ENCODE peak calls at places on chromosomes 2 and 18, in five cellular contexts. N, X, Q, B and D are unnamed samples.

GRCh38 chr2:30332791-30333453 is 101.6 kb downstream of the LBH start:
- DNase-seq in N (no peak), X (no peak), Q (no peak), B (peak), D (peak)

GRCh38 chr2:160534996-160535395 is 41.4 kb upstream of the RBMS1 start:
- DNase-seq in N (peak), X (no peak), Q (no peak), B (no peak), D (no peak)

GRCh38 chr18:32798209-32798960 is 25.6 kb upstream of the KLHL14 start:
- DNase-seq in N (no peak), X (no peak), Q (no peak), B (no peak), D (no peak)

GRCh38 chr2:85623991-85624390 is 8.0 kb downstream of the USP39 start:
- DNase-seq in N (no peak), X (no peak), Q (no peak), B (no peak), D (no peak)

GRCh38 chr2:2546046-2546445 is 215.0 kb upstream of the MYT1L start:
- DNase-seq in N (no peak), X (no peak), Q (no peak), B (no peak), D (no peak)

GRCh38 chr2:191150451-191151314 is at the start of gene STAT4:
- DNase-seq in N (peak), X (peak), Q (no peak), B (peak), D (peak)

GRCh38 chr2:19205983-19206533 is 152.4 kb downstream of the OSR1 start:
- DNase-seq in N (no peak), X (no peak), Q (no peak), B (no peak), D (no peak)

GRCh38 chr2:196925445-196925767 is 1.1 kb downstream of the PGAP1 start:
- DNase-seq in N (peak), X (no peak), Q (no peak), B (no peak), D (no peak)

GRCh38 chr2:217993055-217993645 is 9.6 kb downstream of the TNS1 start:
- DNase-seq in N (peak), X (peak), Q (no peak), B (no peak), D (no peak)

GRCh38 chr2:38217401-38218188 is 141.6 kb upstream of the CYP1B1 start:
- DNase-seq in N (no peak), X (no peak), Q (no peak), B (no peak), D (no peak)

GRCh38 chr2:134281815-134282419 is 28.0 kb downstream of the MGAT5 start:
- DNase-seq in N (no peak), X (no peak), Q (no peak), B (no peak), D (no peak)

GRCh38 chr18:35513181-35513932 is 15.6 kb upstream of the INO80C start:
- DNase-seq in N (peak), X (peak), Q (no peak), B (no peak), D (no peak)

GRCh38 chr2:240254337-240255164 is 114.1 kb upstream of the OTOS start:
- DNase-seq in N (no peak), X (no peak), Q (no peak), B (no peak), D (no peak)

GRCh38 chr2:64914247-64914646 is 75.0 kb upstream of the SLC1A4 start:
- DNase-seq in N (no peak), X (no peak), Q (no peak), B (no peak), D (no peak)

GRCh38 chr2:64914735-64915509 is 74.3 kb upstream of the SLC1A4 start:
- DNase-seq in N (peak), X (no peak), Q (peak), B (peak), D (peak)

GRCh38 chr2:64915510-64915900 is 73.7 kb upstream of the SLC1A4 start:
- DNase-seq in N (no peak), X (no peak), Q (no peak), B (no peak), D (no peak)

GRCh38 chr2:64910972-64911433 is 78.2 kb upstream of the SLC1A4 start:
- DNase-seq in N (no peak), X (no peak), Q (no peak), B (no peak), D (no peak)

GRCh38 chr2:64913357-64913869 is 75.8 kb upstream of the SLC1A4 start:
- DNase-seq in N (no peak), X (peak), Q (no peak), B (no peak), D (no peak)
- TF ChIP-seq CTCF in N (no peak), X (peak), Q (peak), B (peak), D (peak)

DNA sequence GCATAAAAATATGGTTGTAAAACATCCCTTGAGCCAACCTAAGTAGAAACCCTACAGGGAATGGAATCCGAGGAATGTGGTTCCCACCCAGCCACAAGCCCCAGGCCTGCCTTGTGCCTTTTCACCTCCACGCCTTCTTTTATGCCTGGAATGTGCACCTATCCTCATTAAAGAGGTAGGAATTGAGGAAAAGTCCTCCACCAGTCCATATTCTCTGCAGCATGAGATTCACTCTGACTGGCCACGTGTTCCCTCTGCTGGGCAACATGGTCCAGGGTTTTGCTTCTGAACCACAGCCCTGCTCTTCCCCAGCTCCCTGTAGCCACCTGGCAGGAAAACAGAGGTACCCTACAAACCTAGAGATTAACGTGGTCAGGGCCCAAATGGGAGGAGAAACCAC is 787.9 kb upstream of the RAB6C start:
- DNase-seq in N (no peak), X (no peak), Q (no peak), B (no peak), D (no peak)
- TF ChIP-seq CTCF in N (no peak), X (no peak), Q (no peak), B (no peak), D (no peak)

GRCh38 chr2:17301437-17301836 is 216.8 kb downstream of the RAD51AP2 start:
- DNase-seq in N (no peak), X (no peak), Q (no peak), B (no peak), D (no peak)

GRCh38 chr2:17300141-17300540 is 218.1 kb downstream of the RAD51AP2 start:
- DNase-seq in N (peak), X (peak), Q (no peak), B (no peak), D (no peak)

GRCh38 chr2:17303054-17303453 is 215.2 kb downstream of the RAD51AP2 start:
- DNase-seq in N (peak), X (peak), Q (no peak), B (no peak), D (no peak)

GRCh38 chr2:17296676-17297075 is 221.6 kb downstream of the RAD51AP2 start:
- DNase-seq in N (no peak), X (no peak), Q (no peak), B (no peak), D (no peak)

DNA sequence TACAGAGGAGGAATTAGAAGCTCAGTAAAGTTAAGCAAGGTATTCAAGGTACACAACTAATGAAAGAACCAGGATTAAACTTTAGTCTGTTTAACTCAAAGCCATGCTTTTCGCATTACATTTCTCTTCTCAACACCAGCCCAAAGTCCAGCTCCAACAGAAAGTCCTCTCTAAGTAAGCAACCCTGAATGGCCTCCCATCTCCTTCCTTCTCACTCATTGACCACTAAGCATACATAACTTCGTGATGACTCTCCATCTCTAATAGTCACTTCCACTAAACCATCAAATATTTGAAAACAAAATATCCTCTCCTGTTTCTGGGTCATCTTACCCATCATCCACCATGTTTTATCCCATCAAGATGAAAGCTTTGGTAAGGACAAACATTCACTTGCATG is 219.8 kb downstream of the RAD51AP2 start:
- DNase-seq in N (peak), X (no peak), Q (no peak), B (no peak), D (no peak)
- TF ChIP-seq CTCF in N (no peak), X (no peak), Q (no peak), B (no peak), D (no peak)

DNA sequence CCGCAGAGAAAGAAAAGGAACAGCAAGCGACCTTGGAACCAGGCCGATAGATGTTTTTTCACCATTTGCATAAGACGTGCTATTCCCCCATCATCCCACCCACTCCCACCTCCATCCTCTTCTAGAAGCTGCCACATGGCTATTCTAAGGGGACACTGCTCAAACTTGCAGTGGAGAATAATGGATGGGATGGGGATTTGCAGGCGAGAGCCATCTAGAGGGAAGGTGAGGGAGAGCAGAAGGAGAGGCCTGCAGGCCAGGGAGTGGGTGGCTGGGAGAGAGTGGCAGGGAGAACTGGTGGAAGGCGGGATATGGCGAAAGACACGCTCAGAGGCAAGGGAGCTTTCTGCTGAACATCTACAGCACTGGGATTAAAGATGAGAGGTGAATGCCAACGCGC is 84.9 kb downstream of the MAPK4 start:
- DNase-seq in N (peak), X (peak), Q (no peak), B (no peak), D (no peak)
- TF ChIP-seq CTCF in N (peak), X (peak), Q (peak), B (peak), D (peak)